ENCODE peak calls at places on chromosomes 4 and X, in four cellular contexts. K is endodermal cell, L is nephron progenitor cell, J is suprapubic skin. U is an unnamed sample.

GRCh38 chr4:155759372-155760252 is 791 bp downstream of the GUCY1B1 start:
- DNase-seq in K (peak), L (peak), J (peak), U (peak)

GRCh38 chrX:112536544-112536943 is 143.2 kb downstream of the LHFPL1 start:
- DNase-seq in K (peak), L (no peak), J (no peak), U (no peak)

GRCh38 chr4:71009796-71010588 is 16.5 kb downstream of the DCK start:
- DNase-seq in K (no peak), L (no peak), J (no peak), U (no peak)

GRCh38 chrX:155864655-155865054 is 16.5 kb upstream of the VAMP7 start:
- DNase-seq in K (no peak), L (no peak), J (no peak), U (no peak)

GRCh38 chr4:151990201-151990600 is 229.4 kb upstream of the GATB start:
- DNase-seq in K (no peak), L (no peak), J (no peak), U (no peak)

GRCh38 chr4:169147217-169147616 is 123.5 kb downstream of the SH3RF1 start:
- DNase-seq in K (no peak), L (no peak), J (no peak), U (no peak)

GRCh38 chr4:7120341-7120740 is 52.5 kb upstream of the GRPEL1 start:
- DNase-seq in K (no peak), L (no peak), J (no peak), U (no peak)

GRCh38 chr4:1674682-1675081 is 9.4 kb downstream of the FAM53A start:
- DNase-seq in K (no peak), L (no peak), J (no peak), U (no peak)

GRCh38 chrX:1027133-1027532 is 185.3 kb downstream of the CRLF2 start:
- DNase-seq in K (no peak), L (no peak), J (no peak), U (no peak)

GRCh38 chr4:162502109-162502508 is 338.3 kb upstream of the FSTL5 start:
- DNase-seq in K (no peak), L (no peak), J (no peak), U (no peak)

GRCh38 chr4:80097395-80098177 is 24.6 kb upstream of the ANTXR2 start:
- DNase-seq in K (no peak), L (no peak), J (peak), U (no peak)

GRCh38 chr4:40183615-40184411 is 13.0 kb upstream of the RHOH start:
- DNase-seq in K (no peak), L (no peak), J (no peak), U (no peak)

GRCh38 chr4:87353592-87353991 is 30.9 kb upstream of the HSD17B13 start:
- DNase-seq in K (peak), L (peak), J (no peak), U (no peak)

GRCh38 chr4:157075401-157075800 is 549 bp upstream of the GLRB start:
- DNase-seq in K (no peak), L (no peak), J (no peak), U (no peak)

GRCh38 chr4:38873290-38873949 is 5.8 kb downstream of the FAM114A1 start:
- DNase-seq in K (no peak), L (no peak), J (no peak), U (no peak)
- TF ChIP-seq CTCF in K (peak), L (no peak), J (no peak), U (no peak)

DNA sequence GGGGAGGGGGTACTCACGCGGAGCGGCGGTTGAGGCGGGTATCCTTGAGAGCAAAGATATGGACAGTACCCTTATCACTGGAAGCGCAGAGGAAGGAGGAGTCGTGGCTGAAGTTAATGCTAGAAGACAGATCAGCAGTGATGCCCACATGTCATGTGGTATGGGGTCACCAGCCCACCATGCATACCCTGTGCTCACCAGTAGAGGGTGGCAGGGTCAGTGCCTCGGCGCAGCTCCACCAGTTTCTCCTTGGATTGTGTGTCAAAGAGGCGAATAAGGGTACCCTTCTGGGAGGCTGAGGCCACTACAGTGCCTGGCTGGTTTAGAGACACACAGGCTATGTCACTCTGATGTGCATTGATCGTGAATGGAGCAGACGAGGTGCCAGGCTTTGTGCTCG is 1.5 kb upstream of the PRAF2 start:
- DNase-seq in K (no peak), L (no peak), J (no peak), U (no peak)
- TF ChIP-seq CTCF in K (peak), L (no peak), J (no peak), U (no peak)

GRCh38 chr4:17810260-17811077 is at the start of the genes DCAF16 and NCAPG:
- DNase-seq in K (peak), L (peak), J (peak), U (peak)
- TF ChIP-seq CTCF in K (no peak), L (no peak), J (no peak), U (no peak)

DNA sequence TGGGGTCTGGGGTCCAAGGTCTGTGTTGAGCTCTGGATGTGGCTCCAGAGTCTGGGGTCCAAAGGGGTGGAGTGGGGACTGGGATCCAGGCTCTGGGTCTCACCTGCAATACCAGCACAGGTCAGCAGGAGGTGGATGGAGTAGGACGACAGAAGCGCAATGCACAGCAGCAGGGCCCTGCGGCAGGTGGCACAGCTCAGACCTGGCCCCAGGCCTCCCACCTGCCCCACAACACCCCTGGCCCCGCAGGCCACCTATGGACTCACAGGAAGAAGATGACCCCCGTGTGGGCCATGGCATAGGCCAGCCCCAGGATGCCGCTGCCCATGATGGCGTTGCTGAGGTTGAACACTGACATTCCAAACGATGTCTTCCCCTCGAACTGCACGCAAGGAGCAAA is 3.4 kb downstream of the SLC38A5 start:
- DNase-seq in K (peak), L (peak), J (no peak), U (no peak)
- TF ChIP-seq CTCF in K (peak), L (no peak), J (no peak), U (no peak)